ENCODE peak calls at places on chromosomes 4 and X, in four cellular contexts. M is H1, R is A549, L is K562. W is an unnamed sample.

GRCh38 chr4:16864199-16864598 is 34.2 kb downstream of the LDB2 start:
- DNase-seq in M (no peak), R (no peak), L (no peak), W (no peak)

GRCh38 chrX:22969416-22969815 is 30.3 kb upstream of the DDX53 start:
- DNase-seq in M (no peak), R (no peak), L (no peak), W (no peak)

GRCh38 chrX:72347366-72347765 is 41.7 kb upstream of the CITED1 start:
- DNase-seq in M (no peak), R (no peak), L (no peak), W (no peak)

GRCh38 chr4:74619931-74620702 is 174.2 kb downstream of the BTC start:
- DNase-seq in M (no peak), R (no peak), L (no peak), W (no peak)

GRCh38 chr4:10336471-10336870 is 120.8 kb downstream of the ZNF518B start:
- DNase-seq in M (no peak), R (no peak), L (no peak), W (no peak)

GRCh38 chr4:84638092-84638491 is 55.2 kb downstream of the CDS1 start:
- DNase-seq in M (no peak), R (no peak), L (no peak), W (peak; percentile 44)

GRCh38 chr4:76939184-76939583 is 10.4 kb upstream of the SEPTIN11 start:
- DNase-seq in M (no peak), R (no peak), L (no peak), W (no peak)

GRCh38 chr4:35793045-35793722 is 451.1 kb downstream of the ARAP2 start:
- DNase-seq in M (no peak), R (no peak), L (no peak), W (no peak)

GRCh38 chr4:169417629-169418282 is 147.0 kb upstream of the SH3RF1 start:
- DNase-seq in M (no peak), R (no peak), L (no peak), W (peak; percentile 27)

GRCh38 chr4:89009107-89009506 is 47.9 kb downstream of the FAM13A start:
- DNase-seq in M (no peak), R (no peak), L (no peak), W (peak; percentile 13)

GRCh38 chr4:148515248-148515647 is 73.0 kb upstream of the NR3C2 start:
- DNase-seq in M (no peak), R (no peak), L (no peak), W (no peak)

GRCh38 chr4:185847352-185848078 is 35.5 kb upstream of the SORBS2 start:
- DNase-seq in M (no peak), R (peak; percentile 38), L (no peak), W (peak; percentile 36)

GRCh38 chr4:158255727-158256324 is 45.5 kb downstream of the TMEM144 start:
- DNase-seq in M (no peak), R (peak; percentile 13), L (peak; percentile 16), W (peak; percentile 61)

GRCh38 chrX:15769300-15769954 is 20.9 kb upstream of the ZRSR2 start:
- DNase-seq in M (no peak), R (no peak), L (no peak), W (no peak)

GRCh38 chrX:104510801-104511200 is 55.2 kb upstream of the IL1RAPL2 start:
- DNase-seq in M (no peak), R (no peak), L (no peak), W (no peak)

GRCh38 chr4:98544818-98545399 is 113.5 kb downstream of the TSPAN5 start:
- DNase-seq in M (no peak), R (no peak), L (no peak), W (no peak)

GRCh38 chrX:109952985-109953905 is 49.7 kb upstream of the TMEM164 start:
- DNase-seq in M (no peak), R (no peak), L (no peak), W (no peak)

GRCh38 chrX:85243761-85244410 is at the start of the genes SATL1 and ZNF711:
- DNase-seq in M (peak; percentile 67), R (peak; percentile 14), L (peak; percentile 18), W (peak; percentile 21)

GRCh38 chrX:17459596-17459995 is 84.6 kb downstream of the NHS start:
- DNase-seq in M (no peak), R (no peak), L (no peak), W (no peak)

GRCh38 chr4:158996669-158997074 is 106.2 kb upstream of the RAPGEF2 start:
- DNase-seq in M (no peak), R (peak; percentile 49), L (no peak), W (no peak)

GRCh38 chrX:10618911-10619310 is 1.5 kb downstream of the MID1 start:
- DNase-seq in M (no peak), R (no peak), L (no peak), W (no peak)

GRCh38 chr4:109302366-109303140 is at the start of gene COL25A1:
- DNase-seq in M (peak; percentile 90), R (no peak), L (no peak), W (no peak)

GRCh38 chr4:17561195-17561909 is 15.6 kb upstream of the LAP3 start:
- DNase-seq in M (no peak), R (no peak), L (no peak), W (no peak)

GRCh38 chrX:2371026-2371778 is 129.6 kb downstream of the DHRSX start:
- DNase-seq in M (no peak), R (no peak), L (peak; percentile 61), W (no peak)

GRCh38 chr4:185839204-185839712 is 27.3 kb upstream of the SORBS2 start:
- DNase-seq in M (peak; percentile 70), R (peak; percentile 65), L (no peak), W (no peak)

GRCh38 chrX:87517571-87518141 is at the start of gene KLHL4:
- DNase-seq in M (peak; percentile 46), R (no peak), L (peak; percentile 3), W (no peak)

GRCh38 chrX:153339662-153340061 is 5.7 kb downstream of the ZNF275 start:
- DNase-seq in M (no peak), R (no peak), L (peak; percentile 40), W (no peak)

GRCh38 chr4:23333946-23334878 is 555.6 kb downstream of the PPARGC1A start:
- DNase-seq in M (no peak), R (no peak), L (peak; percentile 9), W (no peak)

GRCh38 chr4:150477869-150478268 is 104.1 kb upstream of the MAB21L2 start:
- DNase-seq in M (no peak), R (no peak), L (no peak), W (no peak)

GRCh38 chrX:87525771-87526229 is 8.2 kb downstream of the KLHL4 start:
- DNase-seq in M (no peak), R (peak; percentile 18), L (peak; percentile 5), W (no peak)

GRCh38 chrX:39749135-39749534 is 348.6 kb downstream of the BCOR start:
- DNase-seq in M (no peak), R (no peak), L (no peak), W (no peak)

GRCh38 chrX:103585421-103586313 is at the start of gene TCEAL4:
- DNase-seq in M (peak; percentile 52), R (peak; percentile 54), L (no peak), W (no peak)

GRCh38 chr4:161002386-161002785 is 1161.4 kb downstream of the FSTL5 start:
- DNase-seq in M (no peak), R (no peak), L (no peak), W (no peak)

GRCh38 chr4:138311771-138312535 is 69.8 kb upstream of the SLC7A11 start:
- DNase-seq in M (no peak), R (no peak), L (no peak), W (no peak)

GRCh38 chr4:168854216-168854921 is 155.7 kb downstream of the CBR4 start:
- DNase-seq in M (no peak), R (no peak), L (no peak), W (no peak)

GRCh38 chr4:127783971-127784519 is 1.9 kb downstream of the HSPA4L start:
- DNase-seq in M (no peak), R (no peak), L (peak; percentile 6), W (peak; percentile 9)

GRCh38 chr4:78244691-78245485 is 187.8 kb downstream of the FRAS1 start:
- DNase-seq in M (no peak), R (no peak), L (no peak), W (no peak)

DNA sequence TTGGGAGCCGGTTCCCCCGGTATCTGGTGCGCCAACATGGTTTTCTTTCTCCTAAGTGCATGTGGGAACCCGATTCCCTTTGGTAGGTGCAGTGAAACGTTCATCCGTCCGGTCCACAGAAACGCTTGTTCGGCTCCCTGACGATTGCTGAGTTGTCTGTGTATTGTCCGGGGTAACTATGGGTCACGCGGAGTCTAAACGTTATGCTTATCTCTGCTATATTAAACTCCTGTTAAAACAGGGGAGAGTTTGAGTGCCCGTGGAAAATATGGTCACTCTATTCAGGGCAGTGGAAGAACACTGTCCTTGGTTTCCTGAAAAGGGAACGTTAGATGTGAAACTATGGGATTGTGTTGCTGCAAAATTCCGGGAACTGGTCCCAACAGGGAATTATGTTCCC is 32.4 kb upstream of the MGST2 start:
- DNase-seq in M (no peak), R (no peak), L (no peak), W (no peak)
- TF ChIP-seq RNF2 in M (no peak), R (no peak), L (no peak), W (no peak)

GRCh38 chr4:81355136-81355535 is 116.6 kb downstream of the RASGEF1B start:
- DNase-seq in M (no peak), R (no peak), L (no peak), W (no peak)
- TF ChIP-seq RNF2 in M (no peak), R (no peak), L (no peak), W (no peak)

DNA sequence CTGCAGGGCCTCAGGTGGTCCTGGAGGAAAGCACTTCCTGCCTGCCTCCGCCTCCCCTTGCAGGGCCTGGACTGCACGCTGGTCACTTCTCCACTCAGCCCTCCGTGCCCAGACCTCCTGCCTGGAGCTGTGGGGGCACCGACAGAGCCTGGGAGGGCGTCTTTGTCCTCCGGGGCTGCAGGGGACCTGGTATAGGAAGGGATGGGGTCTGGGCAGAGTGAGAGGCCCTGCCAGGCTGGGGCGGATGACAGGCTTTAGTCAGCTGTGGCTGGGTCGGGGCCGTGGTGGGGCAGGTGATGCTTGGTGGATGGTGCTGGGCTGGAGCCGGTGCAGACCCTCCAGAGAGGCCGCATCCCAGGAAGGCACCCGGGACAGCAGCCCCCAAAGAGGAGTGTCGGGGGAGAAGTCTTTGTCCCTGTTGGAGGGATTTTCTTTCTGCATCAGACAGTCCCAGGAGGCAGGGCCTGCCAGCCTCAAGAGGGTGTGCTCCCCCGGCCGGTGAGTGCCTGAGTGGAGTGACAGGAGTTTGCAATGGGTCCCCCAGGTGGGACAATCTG is 1.3 kb downstream of the DOK7 start:
- DNase-seq in M (no peak), R (no peak), L (no peak), W (no peak)
- TF ChIP-seq RNF2 in M (no peak), R (no peak), L (no peak), W (no peak)

GRCh38 chr4:2647403-2648158 is 108.6 kb downstream of the TNIP2 start:
- DNase-seq in M (no peak), R (no peak), L (no peak), W (no peak)
- TF ChIP-seq RNF2 in M (no peak), R (no peak), L (no peak), W (no peak)

GRCh38 chrX:48520455-48520854 is 1.2 kb upstream of the EBP start:
- DNase-seq in M (no peak), R (no peak), L (no peak), W (no peak)
- TF ChIP-seq RNF2 in M (no peak), R (no peak), L (no peak), W (no peak)

W was measured in HepG2.